ENCODE peak calls at places on chromosomes 7 and 10, in ten cellular contexts. R is fibroblast of the aortic adventitia, L is GM12865, I is heart right ventricle, E is tibial artery, W is colonic mucosa, U is sigmoid colon, A is hepatocyte, X is cardiac fibroblast, G is choroid plexus epithelial cell. H is an unnamed sample.

GRCh38 chr10:79130846-79131245 is 62.1 kb downstream of the ZMIZ1 start:
- DNase-seq in G (no peak), R (no peak), X (no peak), E (no peak), W (no peak), U (no peak), I (no peak), A (no peak), L (no peak), H (no peak)

GRCh38 chr7:602341-603141 is 82.9 kb upstream of the PDGFA start:
- DNase-seq in U (peak; percentile 67), G (no peak), L (peak; percentile 77), I (no peak), E (peak; percentile 77), R (no peak), W (no peak), A (peak; percentile 39), X (no peak), H (no peak)

GRCh38 chr10:114437456-114438292 is 33.4 kb upstream of the AFAP1L2 start:
- DNase-seq in U (no peak), A (peak; percentile 29), E (no peak), I (no peak), G (peak; percentile 59), X (peak; percentile 46), L (peak; percentile 29), W (no peak), R (peak; percentile 22), H (peak; percentile 31)

GRCh38 chr7:38424750-38425463 is 151.5 kb upstream of the TARP start:
- DNase-seq in L (no peak), I (no peak), A (no peak), R (peak; percentile 1), W (no peak), X (peak; percentile 10), E (no peak), G (peak; percentile 37), U (no peak), H (no peak)

GRCh38 chr7:157558061-157558460 is 221.3 kb downstream of the DNAJB6 start:
- DNase-seq in L (no peak), G (no peak), A (no peak), E (peak; percentile 38), I (no peak), X (no peak), R (no peak), W (no peak), U (peak; percentile 20), H (no peak)

GRCh38 chr7:142626420-142627035 is 122.7 kb upstream of the PRSS1 start:
- DNase-seq in U (no peak), X (peak; percentile 37), A (peak; percentile 66), W (peak; percentile 69), E (no peak), L (peak; percentile 66), G (peak; percentile 58), I (no peak), R (peak; percentile 36), H (no peak)

GRCh38 chr7:378041-378420 is 88.1 kb downstream of the FOXL3 start:
- DNase-seq in E (peak; percentile 33), R (no peak), G (no peak), W (peak; percentile 16), I (no peak), L (no peak), X (no peak), A (no peak), U (no peak), H (no peak)

GRCh38 chr10:108787932-108788331 is 1135.4 kb downstream of the XPNPEP1 start:
- DNase-seq in X (no peak), L (no peak), U (no peak), R (peak; percentile 43), W (no peak), I (no peak), G (peak; percentile 51), A (no peak), E (no peak), H (peak; percentile 50)

GRCh38 chr7:103075337-103075918 is 488 bp downstream of the ARMC10 start:
- DNase-seq in U (peak; percentile 78), R (peak; percentile 40), I (peak; percentile 49), G (peak; percentile 60), L (peak; percentile 83), W (peak; percentile 52), A (peak; percentile 80), E (peak; percentile 76), X (peak; percentile 56), H (peak; percentile 54)

GRCh38 chr10:6269953-6270867 is 67.5 kb downstream of the PFKFB3 start:
- DNase-seq in L (peak; percentile 91), U (no peak), W (peak; percentile 18), A (no peak), E (no peak), X (no peak), I (no peak), G (no peak), R (no peak), H (no peak)

GRCh38 chr7:29091722-29092121 is 54.6 kb downstream of the CPVL start:
- DNase-seq in G (peak; percentile 36), W (no peak), A (no peak), R (no peak), U (no peak), E (no peak), X (peak; percentile 43), I (no peak), L (peak; percentile 60), H (peak; percentile 2)

GRCh38 chr10:125017547-125018298 is 75.8 kb downstream of the ZRANB1 start:
- DNase-seq in L (no peak), X (no peak), G (no peak), A (no peak), I (no peak), E (no peak), U (no peak), R (no peak), W (no peak), H (no peak)

GRCh38 chr10:17675638-17676037 is 31.7 kb downstream of the STAM start:
- DNase-seq in U (no peak), L (no peak), G (no peak), E (no peak), W (no peak), I (no peak), A (no peak), R (no peak), X (no peak), H (no peak)

GRCh38 chr7:139619367-139619657 is 95.8 kb downstream of the CLEC2L start:
- DNase-seq in W (no peak), E (no peak), U (no peak), R (peak; percentile 83), X (peak; percentile 80), I (no peak), A (no peak), G (peak; percentile 65), L (no peak), H (peak; percentile 66)
- H3K4me3 ChIP-seq in W (no peak overlapping the region), E (no peak overlapping the region), U (no peak overlapping the region), R (no peak overlapping the region), X (no peak overlapping the region), I (no peak overlapping the region), A (no peak overlapping the region), G (no peak overlapping the region), L (no peak overlapping the region), H (no peak overlapping the region)

DNA sequence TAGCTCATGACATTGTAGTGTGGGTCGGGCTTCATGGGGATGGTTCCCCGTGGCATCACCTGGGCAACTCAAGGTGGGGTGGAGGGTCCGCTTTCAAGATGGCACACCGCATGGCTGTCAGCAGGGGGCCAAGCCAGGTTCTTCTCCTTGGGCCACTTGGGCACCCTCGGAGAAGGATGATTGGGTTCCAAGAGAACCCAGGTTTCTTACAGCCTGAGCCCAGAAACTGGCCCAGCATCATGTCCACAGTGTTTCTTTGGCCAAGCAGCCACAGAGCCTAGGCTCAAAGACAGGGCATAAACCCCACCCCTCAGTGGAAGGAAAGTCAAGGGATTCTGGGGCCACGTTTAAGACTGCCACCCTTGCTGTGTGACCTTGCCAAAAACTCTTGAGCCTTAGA is 110.6 kb downstream of the PTPN20 start:
- DNase-seq in L (no peak), A (no peak), X (no peak), G (no peak), U (no peak), R (no peak), W (no peak), E (no peak), I (no peak), H (no peak)
- TF ChIP-seq CTCF in L (peak; percentile 1), A (no peak), X (peak; percentile 5), G (peak; percentile 25), U (no peak), R (no peak), W (no peak), E (no peak), I (no peak), H (peak; percentile 19)

GRCh38 chr10:103888113-103888841 is 29.7 kb downstream of the STN1 start:
- DNase-seq in R (peak; percentile 94), U (peak; percentile 89), X (peak; percentile 86), L (peak; percentile 62), W (peak; percentile 94), I (peak; percentile 54), A (peak; percentile 88), G (peak; percentile 91), E (peak; percentile 88), H (peak; percentile 95)
- H3K4me3 ChIP-seq in R (no peak overlapping the region), U (no peak overlapping the region), X (no peak overlapping the region), L (no peak overlapping the region), W (no peak overlapping the region), I (no peak overlapping the region), A (no peak overlapping the region), G (no peak overlapping the region), E (no peak overlapping the region), H (no peak overlapping the region)

GRCh38 chr10:119370972-119371703 is 163.8 kb downstream of the GRK5 start:
- DNase-seq in A (no peak), I (peak; percentile 83), L (no peak), R (peak; percentile 89), X (peak; percentile 87), E (peak; percentile 90), U (peak; percentile 75), G (peak; percentile 80), W (no peak), H (peak; percentile 90)

GRCh38 chr10:119374236-119374635 is 166.9 kb downstream of the GRK5 start:
- DNase-seq in I (no peak), X (no peak), W (no peak), E (no peak), A (no peak), L (no peak), G (no peak), R (no peak), U (no peak), H (no peak)

GRCh38 chr10:119370046-119370770 is 162.8 kb downstream of the GRK5 start:
- DNase-seq in U (no peak), G (peak; percentile 84), R (peak; percentile 93), A (peak; percentile 50), L (no peak), E (peak; percentile 81), W (no peak), X (peak; percentile 88), I (no peak), H (peak; percentile 70)

GRCh38 chr10:119368991-119369869 is 161.9 kb downstream of the GRK5 start:
- DNase-seq in I (no peak), X (no peak), U (no peak), W (no peak), L (peak; percentile 74), E (no peak), A (no peak), G (peak; percentile 18), R (peak; percentile 33), H (no peak)

GRCh38 chr10:119371704-119372663 is 164.6 kb downstream of the GRK5 start:
- DNase-seq in I (no peak), A (no peak), U (no peak), G (peak; percentile 43), W (no peak), L (peak; percentile 56), R (peak; percentile 61), E (no peak), X (peak; percentile 46), H (peak; percentile 15)
- TF ChIP-seq CTCF in I (no peak), A (no peak), U (no peak), G (peak; percentile 36), W (no peak), L (no peak), R (peak; percentile 26), E (no peak), X (no peak), H (no peak)

H was measured in astrocyte of the spinal cord.